ENCODE peak calls at places on chromosome 1, in nine cellular contexts. E, H, U, R, W, Q, P, C and S are unnamed samples.

GRCh38 chr1:4172659-4173599 is 272.9 kb upstream of the C1orf174 start:
- DNase-seq in Q (no peak), W (no peak), C (no peak), H (no peak), U (no peak), R (peak), E (no peak), P (peak), S (no peak)

GRCh38 chr1:14567056-14567455 is 31.4 kb upstream of the KAZN start:
- DNase-seq in H (no peak), P (no peak), W (no peak), E (no peak), R (no peak), U (no peak), Q (no peak), C (no peak), S (no peak)

GRCh38 chr1:96872757-96873156 is 151.2 kb downstream of the PTBP2 start:
- DNase-seq in E (no peak), H (no peak), R (no peak), Q (no peak), W (no peak), U (no peak), P (no peak), C (no peak), S (no peak)

GRCh38 chr1:111603979-111604378 is 15.6 kb upstream of the RAP1A start:
- DNase-seq in Q (peak), U (peak), P (no peak), C (no peak), R (no peak), H (no peak), W (peak), E (peak), S (peak)

GRCh38 chr1:183881387-183882084 is 76.6 kb downstream of the RGL1 start:
- DNase-seq in W (no peak), Q (no peak), C (peak), U (peak), P (no peak), R (peak), E (no peak), H (peak), S (no peak)

GRCh38 chr1:178086294-178087255 is 7.3 kb upstream of the RASAL2 start:
- DNase-seq in Q (no peak), W (no peak), E (no peak), R (no peak), H (peak), C (no peak), P (no peak), U (no peak), S (no peak)

GRCh38 chr1:71049951-71050598 is 2.5 kb upstream of the PTGER3 start:
- DNase-seq in P (peak), E (no peak), U (peak), W (no peak), R (peak), H (peak), C (peak), Q (no peak), S (no peak)

GRCh38 chr1:62090016-62090415 is 104.6 kb upstream of the L1TD1 start:
- DNase-seq in W (no peak), E (no peak), P (no peak), C (no peak), U (no peak), Q (no peak), H (no peak), R (no peak), S (no peak)

GRCh38 chr1:56216173-56216572 is 363.2 kb downstream of the PLPP3 start:
- DNase-seq in Q (no peak), H (peak), E (no peak), R (no peak), C (no peak), W (no peak), P (no peak), U (peak), S (no peak)

GRCh38 chr1:17177654-17178053 is 27.3 kb upstream of the PADI1 start:
- DNase-seq in E (no peak), P (no peak), U (no peak), W (no peak), H (no peak), Q (no peak), R (no peak), C (no peak), S (no peak)

GRCh38 chr1:167491586-167492408 is 26.5 kb downstream of the CD247 start:
- DNase-seq in R (no peak), C (peak), H (no peak), Q (no peak), P (peak), U (no peak), W (no peak), E (no peak), S (no peak)

GRCh38 chr1:54559111-54559548 is 11.1 kb downstream of the ACOT11 start:
- DNase-seq in C (no peak), H (no peak), P (no peak), E (no peak), Q (no peak), R (no peak), W (no peak), U (no peak), S (no peak)

GRCh38 chr1:31064685-31065309 is 720 bp downstream of the PUM1 start:
- DNase-seq in C (peak), R (no peak), E (peak), Q (peak), U (peak), P (peak), H (peak), W (no peak), S (peak)